ENCODE peak calls at places on chromosome 21, in five cellular contexts. X is T-cell, D is astrocyte of the spinal cord, K is NCI-H510A, E is NCI-H524. L is an unnamed sample.

GRCh38 chr21:28776251-28776650 is 216.4 kb downstream of the LTN1 start:
- DNase-seq in X (no peak), D (peak; percentile 82), K (no peak), E (no peak), L (no peak)

GRCh38 chr21:44987886-44988606 is 48.2 kb downstream of the SLX9 start:
- DNase-seq in X (no peak), D (no peak), K (no peak), E (no peak), L (no peak)

GRCh38 chr21:38838598-38839369 is 33.1 kb downstream of the ETS2 start:
- DNase-seq in X (no peak), D (no peak), K (no peak), E (no peak), L (no peak)

GRCh38 chr21:27561116-27561515 is 594.2 kb upstream of the ADAMTS5 start:
- DNase-seq in X (no peak), D (no peak), K (no peak), E (no peak), L (no peak)

GRCh38 chr21:38487906-38488639 is 10.2 kb downstream of the ERG start:
- DNase-seq in X (no peak), D (no peak), K (peak; percentile 64), E (no peak), L (no peak)

GRCh38 chr21:45253180-45253579 is 34.5 kb downstream of the POFUT2 start:
- DNase-seq in X (no peak), D (peak; percentile 22), K (no peak), E (no peak), L (no peak)

GRCh38 chr21:29265690-29266479 is 32.8 kb upstream of the BACH1 start:
- DNase-seq in X (no peak), D (no peak), K (no peak), E (peak; percentile 16), L (no peak)

GRCh38 chr21:37008705-37009104 is 2.2 kb downstream of the RIPPLY3 start:
- DNase-seq in X (no peak), D (no peak), K (peak; percentile 82), E (no peak), L (no peak)

GRCh38 chr21:21612446-21612845 is 614.2 kb downstream of the NCAM2 start:
- DNase-seq in X (no peak), D (peak; percentile 91), K (no peak), E (no peak), L (no peak)

GRCh38 chr21:41902946-41903345 is 23.8 kb upstream of the PRDM15 start:
- DNase-seq in X (no peak), D (no peak), K (no peak), E (no peak), L (no peak)

GRCh38 chr21:36145259-36145658 is 10.4 kb downstream of the CBR3 start:
- DNase-seq in X (no peak), D (no peak), K (no peak), E (no peak), L (no peak)

GRCh38 chr21:44702973-44703730 is 6.2 kb downstream of the KRTAP10-12 start:
- DNase-seq in X (no peak), D (no peak), K (peak; percentile 58), E (no peak), L (no peak)

GRCh38 chr21:25361097-25361496 is 246.2 kb downstream of the MRPL39 start:
- DNase-seq in X (no peak), D (no peak), K (no peak), E (no peak), L (no peak)

GRCh38 chr21:15079276-15079675 is 14.5 kb upstream of the NRIP1 start:
- DNase-seq in X (no peak), D (no peak), K (no peak), E (no peak), L (no peak)

GRCh38 chr21:35991131-35991530 is 69.2 kb downstream of the SETD4 start:
- DNase-seq in X (no peak), D (no peak), K (no peak), E (no peak), L (no peak)

GRCh38 chr21:26055841-26056264 is 114.7 kb downstream of the APP start:
- DNase-seq in X (no peak), D (no peak), K (no peak), E (no peak), L (no peak)

L was measured in DMS 273 treated with DMSO at 0.1 percent for 48 hours.